ENCODE peak calls at places on chromosomes 7 and 10, in five cellular contexts. S, O, T, X and B are unnamed samples.

GRCh38 chr10:60396766-60397165 is 7.1 kb upstream of the ANK3 start:
- DNase-seq in S (no peak), O (no peak), X (no peak), T (no peak), B (no peak)

GRCh38 chr7:2954433-2954853 is 89.2 kb downstream of the CARD11 start:
- DNase-seq in S (no peak), X (no peak), T (no peak), O (no peak), B (no peak)

GRCh38 chr10:122988501-122988900 is 8.3 kb downstream of the PSTK start:
- DNase-seq in T (no peak), O (no peak), S (no peak), X (no peak), B (no peak)

GRCh38 chr7:47493971-47494370 is 87.9 kb downstream of the TNS3 start:
- DNase-seq in T (no peak), S (no peak), X (no peak), O (peak; percentile 53), B (no peak)

GRCh38 chr10:28135258-28135657 is 136.4 kb upstream of the ODAD2 start:
- DNase-seq in S (no peak), X (peak; percentile 14), T (no peak), O (no peak), B (no peak)

GRCh38 chr10:120229641-120230040 is 227.4 kb upstream of the PLPP4 start:
- DNase-seq in X (no peak), T (no peak), S (no peak), O (no peak), B (no peak)

GRCh38 chr7:132882714-132883428 is 199.0 kb downstream of the CHCHD3 start:
- DNase-seq in O (no peak), S (no peak), T (no peak), X (no peak), B (no peak)

GRCh38 chr7:100396421-100396982 is 23.2 kb downstream of the PILRA start:
- DNase-seq in O (no peak), X (no peak), S (no peak), T (no peak), B (no peak)

GRCh38 chr7:20033621-20034200 is 183.5 kb downstream of the MACC1 start:
- DNase-seq in O (no peak), T (no peak), S (no peak), X (peak; percentile 97), B (no peak)

GRCh38 chr7:33874943-33875342 is 30.4 kb upstream of the BMPER start:
- DNase-seq in O (no peak), S (no peak), T (no peak), X (peak; percentile 98), B (no peak)

GRCh38 chr7:26153246-26153822 is 1.3 kb downstream of the NFE2L3 start:
- DNase-seq in O (no peak), X (no peak), T (no peak), S (no peak), B (no peak)

GRCh38 chr10:102132193-102132562 is 662 bp upstream of the PPRC1 start:
- DNase-seq in S (no peak), T (no peak), O (no peak), X (no peak), B (no peak)

GRCh38 chr7:134703781-134704180 is 57.1 kb downstream of the BPGM start:
- DNase-seq in O (no peak), X (peak; percentile 78), T (no peak), S (no peak), B (no peak)

GRCh38 chr7:12119638-12120303 is 91.3 kb upstream of the TMEM106B start:
- DNase-seq in T (no peak), S (no peak), X (no peak), O (no peak), B (peak; percentile 2)

GRCh38 chr10:103547391-103547946 is 54.0 kb downstream of the NEURL1 start:
- DNase-seq in X (no peak), O (no peak), T (peak; percentile 32), S (no peak), B (no peak)

GRCh38 chr7:71133232-71133622 is 1.3 kb downstream of the GALNT17 start:
- DNase-seq in X (no peak), O (no peak), T (no peak), S (no peak), B (peak; percentile 6)

GRCh38 chr10:53537508-53537907 is 764.9 kb upstream of the MBL2 start:
- DNase-seq in S (no peak), X (no peak), O (peak; percentile 1), T (no peak), B (no peak)

GRCh38 chr7:39624202-39624807 is 933 bp downstream of the RALA start:
- DNase-seq in S (no peak), T (no peak), O (peak; percentile 52), X (peak; percentile 54), B (no peak)

GRCh38 chr10:119301397-119301796 is 94.0 kb downstream of the GRK5 start:
- DNase-seq in X (no peak), O (no peak), S (no peak), T (no peak), B (no peak)

GRCh38 chr7:80324032-80324431 is 187.8 kb downstream of the GNAT3 start:
- DNase-seq in T (no peak), X (peak; percentile 15), S (no peak), O (peak; percentile 72), B (no peak)

GRCh38 chr10:52082307-52082706 is 231.8 kb upstream of the DKK1 start:
- DNase-seq in X (no peak), S (no peak), T (no peak), O (no peak), B (no peak)

GRCh38 chr10:42999385-43000020 is 77.4 kb upstream of the RET start:
- DNase-seq in X (no peak), T (no peak), O (no peak), S (no peak), B (no peak)

GRCh38 chr7:44305564-44306507 is 19.6 kb downstream of the CAMK2B start:
- DNase-seq in O (no peak), X (no peak), S (no peak), T (no peak), B (peak; percentile 0)